ENCODE peak calls at places on chromosomes 13 and 19, in six cellular contexts. M is upper lobe of left lung, A is HepG2, D is GM12878, I is A549, N is K562. X is an unnamed sample.

GRCh38 chr13:110924639-110924934 is 9.7 kb upstream of the ANKRD10 start:
- ATAC-seq in I (no peak), A (no peak), N (no peak), M (no peak), D (no peak), X (no peak)

GRCh38 chr13:48125794-48126228 is 30.9 kb upstream of the MED4 start:
- ATAC-seq in D (no peak), N (no peak), I (no peak), A (peak), M (peak), X (peak)

GRCh38 chr13:25874064-25874737 is 177.6 kb downstream of the SHISA2 start:
- ATAC-seq in M (no peak), N (no peak), D (no peak), I (no peak), A (no peak), X (no peak)

GRCh38 chr13:67275351-67275989 is 45.3 kb upstream of the PCDH9 start:
- ATAC-seq in A (no peak), I (no peak), N (no peak), D (no peak), M (no peak), X (no peak)

GRCh38 chr19:40224342-40225148 is 1.9 kb downstream of the CCNP start:
- ATAC-seq in I (no peak), A (no peak), M (no peak), N (no peak), D (no peak), X (no peak)

GRCh38 chr13:98822238-98822606 is 69.8 kb upstream of the SLC15A1 start:
- ATAC-seq in M (peak), I (peak), N (no peak), A (peak), D (no peak), X (peak)

GRCh38 chr13:49567501-49567900 is 17.9 kb downstream of the RCBTB1 start:
- ATAC-seq in A (no peak), M (no peak), N (peak), I (no peak), D (no peak), X (no peak)

GRCh38 chr19:4414800-4415251 is 12.4 kb downstream of the CHAF1A start:
- ATAC-seq in D (no peak), I (no peak), A (no peak), N (no peak), M (no peak), X (no peak)

GRCh38 chr19:48674921-48675824 is 2.4 kb upstream of the NTN5 start:
- ATAC-seq in N (peak), I (peak), A (peak), D (peak), M (peak), X (peak)

GRCh38 chr13:112714772-112715569 is 25.1 kb downstream of the ATP11A start:
- ATAC-seq in A (peak), D (no peak), N (no peak), I (no peak), M (no peak), X (no peak)

GRCh38 chr19:32165176-32165575 is 180.2 kb upstream of the ZNF507 start:
- ATAC-seq in N (no peak), I (peak), A (no peak), D (no peak), M (no peak), X (no peak)

GRCh38 chr19:36838784-36839324 is 667 bp upstream of the ZNF790 start:
- ATAC-seq in M (no peak), D (no peak), A (peak), N (no peak), I (peak), X (peak)

GRCh38 chr19:22595918-22596341 is 38.2 kb upstream of the ZNF492 start:
- ATAC-seq in N (peak), D (no peak), I (no peak), A (no peak), M (peak), X (peak)

GRCh38 chr19:19152668-19153384 is 14.5 kb upstream of the TMEM161A start:
- ATAC-seq in D (no peak), M (no peak), N (no peak), A (no peak), I (no peak), X (no peak)

GRCh38 chr13:50248537-50249521 is 233.6 kb downstream of the KCNRG start:
- ATAC-seq in I (no peak), A (no peak), N (no peak), D (no peak), M (no peak), X (no peak)

DNA sequence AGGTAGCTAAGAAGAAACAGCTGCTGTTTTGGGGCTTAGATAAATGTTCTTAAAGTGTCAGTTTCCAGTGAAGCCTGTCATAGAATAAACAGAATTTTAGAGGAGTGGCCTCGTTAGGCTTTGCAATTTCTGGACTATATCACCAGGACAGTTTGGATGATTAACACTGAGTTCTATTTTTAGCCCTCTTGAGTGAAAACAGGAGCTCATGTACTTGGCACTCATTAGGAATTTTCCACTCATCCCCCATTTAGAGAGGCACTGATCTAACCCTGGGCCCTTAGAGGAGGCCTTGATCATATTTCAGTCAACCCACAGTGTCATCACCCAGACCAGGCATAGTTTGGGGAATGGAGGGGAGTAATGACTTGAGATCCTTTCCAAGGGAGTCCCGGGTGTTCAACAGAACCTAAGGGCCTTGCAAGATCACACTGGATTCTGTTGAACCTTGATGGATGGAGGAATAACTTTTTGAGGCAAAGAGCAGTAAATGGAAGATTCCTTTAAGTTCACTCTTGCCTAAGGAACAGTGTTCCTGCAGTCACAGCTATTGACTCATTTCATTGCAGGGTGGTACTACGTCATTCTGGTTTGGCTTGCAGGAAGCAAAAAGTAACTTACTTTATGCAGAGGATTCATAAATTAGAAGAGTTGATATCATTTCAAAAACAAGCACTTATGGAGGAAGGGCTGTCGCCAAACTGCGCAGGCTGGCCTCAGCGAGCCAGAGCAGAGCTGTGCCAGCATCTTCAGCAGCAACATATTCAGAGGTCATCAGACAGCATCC is 160.2 kb downstream of the SLC7A1 start:
- ATAC-seq in N (no peak), I (no peak), A (no peak), D (no peak), M (peak), X (peak)
- TF ChIP-seq EP300 in N (no peak), I (no peak), A (no peak), D (no peak), M (no peak), X (no peak)

GRCh38 chr13:94548382-94549240 is 47.3 kb downstream of the TGDS start:
- ATAC-seq in A (peak), N (peak), I (peak), D (peak), M (peak), X (peak)

GRCh38 chr13:94552095-94552494 is 43.9 kb downstream of the TGDS start:
- ATAC-seq in I (no peak), D (no peak), N (no peak), M (no peak), A (no peak), X (no peak)

GRCh38 chr13:94550030-94550738 is 45.8 kb downstream of the TGDS start:
- ATAC-seq in M (peak), D (peak), N (peak), A (peak), I (peak), X (peak)

GRCh38 chr13:94546071-94546839 is 49.7 kb downstream of the TGDS start:
- ATAC-seq in M (no peak), I (no peak), N (no peak), A (no peak), D (no peak), X (no peak)

GRCh38 chr13:94549241-94550029 is 46.5 kb downstream of the TGDS start:
- ATAC-seq in A (peak), D (peak), M (peak), N (peak), I (peak), X (peak)
- TF ChIP-seq POLR2A in A (no peak), D (peak), M (no peak), N (peak), I (peak), X (peak)

DNA sequence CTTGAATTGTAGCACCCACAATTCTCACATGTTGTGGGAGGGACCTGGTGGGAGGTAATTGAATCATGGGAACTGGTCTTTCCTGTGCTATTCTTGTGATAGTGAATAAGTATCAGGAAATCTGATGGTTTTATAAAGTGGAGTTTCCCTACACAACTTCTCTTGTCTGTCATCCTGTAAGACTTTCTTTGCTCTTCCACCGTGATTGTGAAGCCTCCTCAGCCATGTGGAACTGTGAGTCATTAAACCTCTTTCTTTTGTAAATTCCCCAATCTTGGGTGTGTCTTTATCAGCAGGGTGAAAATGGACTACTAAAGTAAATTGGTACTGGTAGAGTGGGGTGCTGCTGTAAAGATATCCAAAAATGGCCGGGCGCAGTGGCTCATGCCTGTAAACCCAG is 215.6 kb downstream of the LIG4 start:
- ATAC-seq in D (no peak), A (no peak), I (no peak), N (no peak), M (no peak), X (no peak)
- TF ChIP-seq CTCF in D (no peak), A (no peak), I (no peak), N (no peak), M (no peak), X (no peak)

DNA sequence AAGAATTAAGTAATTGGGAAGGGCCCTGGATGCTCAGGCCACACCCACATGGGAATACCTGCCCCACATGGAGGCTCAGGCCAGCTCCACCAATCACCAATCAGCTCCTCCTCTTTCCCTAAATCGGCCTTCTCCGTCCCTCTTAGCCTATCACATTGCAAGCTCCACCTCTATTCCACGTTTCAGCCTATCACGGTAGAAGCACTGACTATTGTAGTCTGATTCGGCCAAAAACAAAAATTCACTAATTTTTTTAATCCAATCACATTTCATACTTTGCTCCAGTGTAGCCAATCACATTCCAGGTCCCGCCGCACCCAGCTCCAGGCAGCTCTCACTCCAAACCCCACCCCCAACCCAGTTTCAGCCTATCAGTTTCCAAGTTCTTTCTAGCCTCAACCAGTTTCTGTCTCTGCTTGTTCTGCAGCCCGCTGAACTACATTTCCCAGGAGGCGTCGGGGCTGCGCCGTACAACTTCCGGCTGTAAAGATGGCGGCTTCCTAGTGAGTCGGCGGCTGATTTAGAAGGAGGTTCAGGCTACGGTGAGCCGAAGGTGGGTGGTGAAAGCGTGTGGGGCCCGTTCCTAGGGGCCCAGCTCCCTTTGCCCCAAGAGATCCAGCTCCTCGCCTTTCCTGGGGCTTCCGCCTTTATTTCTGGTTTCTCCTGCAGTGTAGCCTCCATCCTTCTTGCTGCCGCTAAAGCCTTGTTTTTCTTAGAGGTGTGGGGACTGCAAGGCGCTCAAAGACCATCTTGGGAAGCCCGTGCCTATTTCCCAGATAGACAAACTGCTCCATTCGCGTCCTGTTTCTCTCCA is at the start of gene BABAM1:
- ATAC-seq in I (peak), A (peak), N (peak), M (peak), D (peak), X (peak)
- TF ChIP-seq EP300 in I (no peak), A (no peak), N (no peak), M (no peak), D (no peak), X (no peak)

DNA sequence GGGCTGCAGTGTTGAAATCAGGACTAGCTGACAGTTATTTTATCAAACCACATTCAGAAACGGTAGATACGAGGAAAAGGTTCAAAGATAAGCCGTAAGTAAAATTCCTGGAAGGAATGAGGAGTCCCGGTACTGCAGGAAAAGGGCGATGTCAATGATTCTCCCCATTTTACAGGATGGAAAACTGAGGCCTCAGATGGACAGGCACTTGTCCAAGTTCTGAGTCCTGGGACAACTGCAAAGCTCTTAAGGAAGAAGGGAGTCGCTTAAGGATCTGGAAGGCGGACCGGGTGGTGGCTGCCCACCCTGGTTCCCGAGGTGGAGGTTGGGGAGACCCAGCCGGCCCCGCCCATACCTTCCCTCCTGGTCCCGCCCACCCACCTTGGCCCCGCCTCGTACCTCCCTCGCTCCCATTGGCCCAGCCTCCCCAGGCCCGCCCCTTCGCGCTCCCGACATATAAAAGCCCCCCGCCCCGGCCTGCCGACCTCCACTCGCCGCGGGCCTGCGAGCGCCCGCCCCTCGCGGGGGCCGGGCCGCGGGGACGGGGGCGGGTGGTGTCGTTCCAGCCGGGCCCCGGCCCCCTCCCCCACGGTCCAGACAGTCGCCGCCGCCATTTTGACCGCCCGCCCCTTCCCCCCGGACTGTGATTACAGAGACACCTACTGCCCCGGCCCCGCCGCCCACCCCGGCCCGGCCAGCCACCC is 587 bp downstream of the RFX1 start:
- ATAC-seq in M (peak), I (peak), N (peak), D (peak), A (peak), X (peak)
- TF ChIP-seq POLR2A in M (no peak), I (no peak), N (peak), D (peak), A (peak), X (peak)

GRCh38 chr13:81540777-81541176 is 1199.9 kb upstream of the SPRY2 start:
- ATAC-seq in I (no peak), M (no peak), A (no peak), D (peak), N (no peak), X (no peak)
- TF ChIP-seq CTCF in I (no peak), M (no peak), A (no peak), D (peak), N (no peak), X (no peak)

DNA sequence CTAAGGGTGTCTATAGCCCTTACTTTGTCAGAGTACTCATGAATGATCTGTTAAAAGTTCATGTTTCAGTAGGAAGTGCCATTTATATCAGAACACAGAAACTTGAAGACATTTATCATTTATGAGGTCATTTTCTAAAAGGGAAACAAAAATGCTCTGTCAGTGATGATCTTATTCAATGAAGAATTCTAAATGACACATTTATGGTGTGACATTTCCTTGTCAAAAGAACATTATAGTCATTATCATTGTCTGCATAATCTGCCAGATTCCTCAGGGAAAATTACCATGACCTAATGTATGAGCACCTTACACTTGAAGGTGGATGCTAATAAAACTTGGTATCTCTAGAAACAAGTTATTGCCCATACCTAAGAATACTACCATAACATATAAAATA is 853.8 kb upstream of the SLITRK6 start:
- ATAC-seq in A (no peak), M (no peak), N (no peak), D (no peak), I (no peak), X (no peak)
- TF ChIP-seq EP300 in A (no peak), M (no peak), N (no peak), D (no peak), I (no peak), X (no peak)